ENCODE peak calls at places on chromosomes 4 and X, in seven cellular contexts. One of them, this sample, is unnamed.

GRCh38 chr4:100421356-100421978 is 96.4 kb downstream of the EMCN start:
- DNase-seq in body of pancreas: no peak
- DNase-seq in stomach: no peak
- DNase-seq in neuronal stem cell: peak; percentile 14
- DNase-seq in heart right ventricle: no peak
- DNase-seq in H1: no peak
- DNase-seq in pancreas: no peak
- DNase-seq in this sample: no peak

GRCh38 chrX:530726-531610 is 99.6 kb upstream of the SHOX start:
- DNase-seq in body of pancreas: no peak
- DNase-seq in stomach: no peak
- DNase-seq in neuronal stem cell: no peak
- DNase-seq in heart right ventricle: no peak
- DNase-seq in H1: peak; percentile 5
- DNase-seq in pancreas: no peak
- DNase-seq in this sample: no peak

GRCh38 chr4:105225500-105225899 is 78.8 kb downstream of the TET2 start:
- DNase-seq in body of pancreas: no peak
- DNase-seq in stomach: no peak
- DNase-seq in neuronal stem cell: no peak
- DNase-seq in heart right ventricle: no peak
- DNase-seq in H1: no peak
- DNase-seq in pancreas: no peak
- DNase-seq in this sample: no peak

GRCh38 chr4:84529169-84529751 is 30.2 kb upstream of the NKX6-1 start:
- DNase-seq in body of pancreas: no peak
- DNase-seq in stomach: no peak
- DNase-seq in neuronal stem cell: no peak
- DNase-seq in heart right ventricle: no peak
- DNase-seq in H1: no peak
- DNase-seq in pancreas: no peak
- DNase-seq in this sample: no peak

GRCh38 chr4:96166806-96167205 is 326.9 kb downstream of the PDHA2 start:
- DNase-seq in body of pancreas: no peak
- DNase-seq in stomach: no peak
- DNase-seq in neuronal stem cell: no peak
- DNase-seq in heart right ventricle: no peak
- DNase-seq in H1: no peak
- DNase-seq in pancreas: no peak
- DNase-seq in this sample: no peak

GRCh38 chrX:8897259-8897658 is 96.1 kb upstream of the FAM9A start:
- DNase-seq in body of pancreas: no peak
- DNase-seq in stomach: no peak
- DNase-seq in neuronal stem cell: no peak
- DNase-seq in heart right ventricle: no peak
- DNase-seq in H1: no peak
- DNase-seq in pancreas: no peak
- DNase-seq in this sample: no peak

GRCh38 chr4:123587983-123588494 is 191.4 kb downstream of the SPRY1 start:
- DNase-seq in body of pancreas: peak; percentile 26
- DNase-seq in stomach: peak; percentile 43
- DNase-seq in neuronal stem cell: no peak
- DNase-seq in heart right ventricle: no peak
- DNase-seq in H1: no peak
- DNase-seq in pancreas: no peak
- DNase-seq in this sample: no peak

GRCh38 chrX:133685806-133686205 is 270.5 kb upstream of the GPC4 start:
- DNase-seq in body of pancreas: no peak
- DNase-seq in stomach: no peak
- DNase-seq in neuronal stem cell: no peak
- DNase-seq in heart right ventricle: peak; percentile 5
- DNase-seq in H1: no peak
- DNase-seq in pancreas: no peak
- DNase-seq in this sample: no peak

GRCh38 chr4:4480685-4481393 is 61.0 kb downstream of the STX18 start:
- DNase-seq in body of pancreas: no peak
- DNase-seq in stomach: no peak
- DNase-seq in neuronal stem cell: no peak
- DNase-seq in heart right ventricle: no peak
- DNase-seq in H1: no peak
- DNase-seq in pancreas: no peak
- DNase-seq in this sample: no peak

GRCh38 chrX:35842657-35843056 is 44.5 kb downstream of the MAGEB16 start:
- DNase-seq in body of pancreas: no peak
- DNase-seq in stomach: no peak
- DNase-seq in neuronal stem cell: no peak
- DNase-seq in heart right ventricle: no peak
- DNase-seq in H1: no peak
- DNase-seq in pancreas: no peak
- DNase-seq in this sample: no peak

GRCh38 chr4:78562687-78563086 is 11.1 kb downstream of the ANXA3 start:
- DNase-seq in body of pancreas: no peak
- DNase-seq in stomach: no peak
- DNase-seq in neuronal stem cell: no peak
- DNase-seq in heart right ventricle: no peak
- DNase-seq in H1: no peak
- DNase-seq in pancreas: no peak
- DNase-seq in this sample: no peak

DNA sequence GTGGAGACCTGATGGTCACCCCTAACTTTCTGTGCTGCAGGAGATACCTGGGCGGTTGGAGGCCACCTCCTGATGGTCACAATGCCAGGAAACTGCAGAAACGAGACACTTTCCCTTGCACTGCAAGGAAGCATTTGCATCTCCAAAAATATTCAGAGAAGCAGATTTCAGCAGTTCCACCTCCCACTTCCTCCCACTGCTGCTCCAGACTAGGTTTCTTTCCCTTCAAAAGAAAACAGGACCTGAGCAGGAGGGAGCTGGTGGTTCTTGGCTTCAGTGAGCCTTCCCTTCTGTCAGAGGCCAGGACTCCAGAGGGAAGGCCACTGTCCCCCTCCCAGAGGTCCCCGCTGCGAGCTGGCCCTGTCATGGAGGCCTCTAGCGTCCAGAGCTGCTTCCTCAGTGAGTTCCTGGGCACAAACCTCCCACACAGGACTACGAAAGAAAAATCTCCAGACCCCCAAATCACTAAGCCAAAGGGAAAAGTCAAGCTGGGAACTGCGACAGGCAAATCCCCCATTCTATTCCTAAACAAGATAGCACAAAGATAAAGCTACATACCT is 35.9 kb downstream of the GPM6B start:
- DNase-seq in body of pancreas: no peak
- DNase-seq in stomach: no peak
- DNase-seq in neuronal stem cell: no peak
- DNase-seq in heart right ventricle: no peak
- DNase-seq in H1: no peak
- DNase-seq in pancreas: no peak
- DNase-seq in this sample: no peak
- H3K27ac ChIP-seq in body of pancreas: no peak overlapping the region
- H3K27ac ChIP-seq in stomach: no peak overlapping the region
- H3K27ac ChIP-seq in neuronal stem cell: peak overlapping the region; percentile 43
- H3K27ac ChIP-seq in heart right ventricle: no peak overlapping the region
- H3K27ac ChIP-seq in H1: no peak overlapping the region
- H3K27ac ChIP-seq in pancreas: no peak overlapping the region
- H3K27ac ChIP-seq in this sample: no peak overlapping the region

DNA sequence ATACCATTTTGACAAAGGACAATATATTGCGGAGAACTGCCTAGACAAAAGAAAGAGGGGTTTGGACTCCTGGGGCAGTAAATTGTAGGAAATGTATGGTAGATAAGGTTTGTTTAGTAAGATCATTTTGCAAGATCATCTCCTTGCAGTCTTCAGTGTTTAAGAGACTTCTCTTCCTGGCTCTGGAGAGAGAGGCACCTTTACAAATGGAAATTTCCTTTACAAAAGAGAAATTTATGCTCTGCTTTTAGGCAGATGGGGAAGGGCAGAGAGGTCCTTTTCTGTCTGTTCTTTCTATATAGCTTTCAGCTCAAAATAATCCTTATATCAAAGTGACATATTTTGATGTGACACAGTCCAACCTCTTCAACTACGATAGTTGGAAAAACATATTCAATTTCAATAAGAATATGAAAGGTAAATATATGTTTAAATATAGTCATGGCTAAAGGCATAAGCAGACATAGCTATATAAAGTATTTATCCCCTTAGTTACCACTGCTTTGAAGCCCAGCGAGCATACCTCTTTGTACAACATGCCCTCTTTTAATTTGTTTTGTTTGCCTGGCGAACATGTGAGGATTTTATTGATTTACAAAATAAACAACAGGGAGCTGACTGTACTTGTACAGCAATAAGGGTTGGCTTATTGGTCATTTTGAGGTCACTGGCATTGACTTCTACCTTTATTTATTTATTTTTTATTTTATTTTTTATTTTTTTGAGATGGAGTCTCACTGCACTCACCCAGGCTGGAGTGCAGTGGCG is 65.2 kb downstream of the TRIM2 start:
- DNase-seq in body of pancreas: no peak
- DNase-seq in stomach: no peak
- DNase-seq in neuronal stem cell: no peak
- DNase-seq in heart right ventricle: no peak
- DNase-seq in H1: no peak
- DNase-seq in pancreas: no peak
- DNase-seq in this sample: no peak
- H3K27ac ChIP-seq in body of pancreas: no peak overlapping the region
- H3K27ac ChIP-seq in stomach: no peak overlapping the region
- H3K27ac ChIP-seq in neuronal stem cell: no peak overlapping the region
- H3K27ac ChIP-seq in heart right ventricle: no peak overlapping the region
- H3K27ac ChIP-seq in H1: no peak overlapping the region
- H3K27ac ChIP-seq in pancreas: no peak overlapping the region
- H3K27ac ChIP-seq in this sample: no peak overlapping the region

GRCh38 chrX:154351183-154352011 is 23.0 kb downstream of the FLNA start:
- DNase-seq in body of pancreas: no peak
- DNase-seq in stomach: no peak
- DNase-seq in neuronal stem cell: no peak
- DNase-seq in heart right ventricle: no peak
- DNase-seq in H1: no peak
- DNase-seq in pancreas: peak; percentile 23
- DNase-seq in this sample: no peak

GRCh38 chrX:154349359-154349935 is 25.0 kb downstream of the FLNA start:
- DNase-seq in body of pancreas: no peak
- DNase-seq in stomach: no peak
- DNase-seq in neuronal stem cell: no peak
- DNase-seq in heart right ventricle: no peak
- DNase-seq in H1: no peak
- DNase-seq in pancreas: peak; percentile 26
- DNase-seq in this sample: no peak

GRCh38 chrX:154352012-154352401 is 22.4 kb downstream of the FLNA start:
- DNase-seq in body of pancreas: no peak
- DNase-seq in stomach: no peak
- DNase-seq in neuronal stem cell: no peak
- DNase-seq in heart right ventricle: no peak
- DNase-seq in H1: no peak
- DNase-seq in pancreas: peak; percentile 22
- DNase-seq in this sample: no peak

GRCh38 chrX:154349979-154350378 is 24.5 kb downstream of the FLNA start:
- DNase-seq in body of pancreas: no peak
- DNase-seq in stomach: no peak
- DNase-seq in neuronal stem cell: no peak
- DNase-seq in heart right ventricle: no peak
- DNase-seq in H1: no peak
- DNase-seq in pancreas: peak; percentile 8
- DNase-seq in this sample: peak; percentile 51

GRCh38 chrX:154350429-154351182 is 23.8 kb downstream of the FLNA start:
- DNase-seq in body of pancreas: no peak
- DNase-seq in stomach: no peak
- DNase-seq in neuronal stem cell: no peak
- DNase-seq in heart right ventricle: no peak
- DNase-seq in H1: no peak
- DNase-seq in pancreas: peak; percentile 13
- DNase-seq in this sample: no peak
- H3K27ac ChIP-seq in body of pancreas: no peak overlapping the region
- H3K27ac ChIP-seq in stomach: peak overlapping the region; percentile 48
- H3K27ac ChIP-seq in neuronal stem cell: no peak overlapping the region
- H3K27ac ChIP-seq in heart right ventricle: no peak overlapping the region
- H3K27ac ChIP-seq in H1: no peak overlapping the region
- H3K27ac ChIP-seq in pancreas: no peak overlapping the region
- H3K27ac ChIP-seq in this sample: peak overlapping the region; percentile 55

GRCh38 chr4:39620551-39620950 is 18.1 kb downstream of the SMIM14 start:
- DNase-seq in body of pancreas: no peak
- DNase-seq in stomach: no peak
- DNase-seq in neuronal stem cell: no peak
- DNase-seq in heart right ventricle: no peak
- DNase-seq in H1: no peak
- DNase-seq in pancreas: no peak
- DNase-seq in this sample: no peak
- H3K27ac ChIP-seq in body of pancreas: no peak overlapping the region
- H3K27ac ChIP-seq in stomach: peak overlapping the region; percentile 78
- H3K27ac ChIP-seq in neuronal stem cell: no peak overlapping the region
- H3K27ac ChIP-seq in heart right ventricle: peak overlapping the region; percentile 4
- H3K27ac ChIP-seq in H1: no peak overlapping the region
- H3K27ac ChIP-seq in pancreas: peak overlapping the region; percentile 75
- H3K27ac ChIP-seq in this sample: no peak overlapping the region

DNA sequence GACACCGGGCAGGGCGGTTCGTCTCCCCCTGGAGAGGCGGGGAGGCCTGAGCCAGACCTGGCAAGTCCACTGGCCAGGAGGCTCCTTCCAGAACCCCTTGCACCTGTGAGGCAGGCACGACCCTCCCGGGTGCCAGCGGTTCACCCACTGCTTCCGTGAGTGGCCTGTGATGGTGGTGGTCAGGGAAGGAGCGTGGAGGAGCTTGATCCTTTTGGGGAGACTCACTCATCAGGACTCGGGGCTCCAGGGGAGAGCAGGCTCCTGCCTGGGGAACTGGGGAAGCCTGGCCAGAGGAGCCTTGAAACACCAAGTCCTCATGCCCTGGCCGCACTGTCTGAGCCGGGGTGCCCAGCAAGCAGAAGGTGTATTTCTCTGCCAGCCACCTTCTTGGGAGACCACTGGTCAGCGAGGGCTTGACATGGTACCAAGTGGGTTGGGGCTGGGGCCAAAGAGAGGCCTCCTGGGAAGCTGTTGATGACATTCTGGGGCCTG is 860 bp downstream of the FAM50A start:
- DNase-seq in body of pancreas: no peak
- DNase-seq in stomach: no peak
- DNase-seq in neuronal stem cell: no peak
- DNase-seq in heart right ventricle: no peak
- DNase-seq in H1: no peak
- DNase-seq in pancreas: no peak
- DNase-seq in this sample: no peak
- H3K27ac ChIP-seq in body of pancreas: peak overlapping the region; percentile 20
- H3K27ac ChIP-seq in stomach: peak overlapping the region; percentile 90
- H3K27ac ChIP-seq in neuronal stem cell: no peak overlapping the region
- H3K27ac ChIP-seq in heart right ventricle: peak overlapping the region; percentile 83
- H3K27ac ChIP-seq in H1: no peak overlapping the region
- H3K27ac ChIP-seq in pancreas: no peak overlapping the region
- H3K27ac ChIP-seq in this sample: peak overlapping the region; percentile 85

GRCh38 chr4:10101559-10102192 is 14.9 kb downstream of the WDR1 start:
- DNase-seq in body of pancreas: no peak
- DNase-seq in stomach: no peak
- DNase-seq in neuronal stem cell: no peak
- DNase-seq in heart right ventricle: no peak
- DNase-seq in H1: no peak
- DNase-seq in pancreas: no peak
- DNase-seq in this sample: no peak
- H3K27ac ChIP-seq in body of pancreas: no peak overlapping the region
- H3K27ac ChIP-seq in stomach: peak overlapping the region; percentile 86
- H3K27ac ChIP-seq in neuronal stem cell: no peak overlapping the region
- H3K27ac ChIP-seq in heart right ventricle: peak overlapping the region; percentile 75
- H3K27ac ChIP-seq in H1: no peak overlapping the region
- H3K27ac ChIP-seq in pancreas: no peak overlapping the region
- H3K27ac ChIP-seq in this sample: peak overlapping the region; percentile 89